ENCODE peak calls at places on chromosomes 13 and 19, in six cellular contexts. P is PC-9, W is breast epithelium, Z is left lung, J is HL-60, G is A549. F is an unnamed sample.

GRCh38 chr13:113551081-113552000 is 33.2 kb upstream of the TFDP1 start:
- DNase-seq in P (peak), W (peak), Z (peak), J (no peak), G (no peak), F (peak)

GRCh38 chr19:50664204-50664603 is 15.0 kb downstream of the C19orf81 start:
- DNase-seq in P (no peak), W (no peak), Z (no peak), J (no peak), G (no peak), F (no peak)

GRCh38 chr19:6246174-6247006 is 33.4 kb downstream of the MLLT1 start:
- DNase-seq in P (no peak), W (no peak), Z (no peak), J (no peak), G (no peak), F (no peak)

GRCh38 chr13:36706755-36707154 is 32.9 kb downstream of the SERTM1 start:
- DNase-seq in P (no peak), W (no peak), Z (no peak), J (no peak), G (no peak), F (no peak)

GRCh38 chr19:53538378-53539109 is 599 bp downstream of the ZNF331 start:
- DNase-seq in P (no peak), W (no peak), Z (no peak), J (no peak), G (no peak), F (no peak)

GRCh38 chr13:30826911-30827577 is 79.0 kb upstream of the MEDAG start:
- DNase-seq in P (no peak), W (no peak), Z (no peak), J (no peak), G (no peak), F (no peak)

GRCh38 chr19:40721140-40721486 is 4.2 kb downstream of the ITPKC start:
- DNase-seq in P (no peak), W (no peak), Z (no peak), J (no peak), G (no peak), F (no peak)

GRCh38 chr13:65593298-65593874 is 1636.8 kb downstream of the PCDH9 start:
- DNase-seq in P (no peak), W (no peak), Z (no peak), J (no peak), G (no peak), F (no peak)

GRCh38 chr19:35357867-35358573 is at the start of gene FFAR3:
- DNase-seq in P (no peak), W (peak), Z (peak), J (peak), G (no peak), F (no peak)

DNA sequence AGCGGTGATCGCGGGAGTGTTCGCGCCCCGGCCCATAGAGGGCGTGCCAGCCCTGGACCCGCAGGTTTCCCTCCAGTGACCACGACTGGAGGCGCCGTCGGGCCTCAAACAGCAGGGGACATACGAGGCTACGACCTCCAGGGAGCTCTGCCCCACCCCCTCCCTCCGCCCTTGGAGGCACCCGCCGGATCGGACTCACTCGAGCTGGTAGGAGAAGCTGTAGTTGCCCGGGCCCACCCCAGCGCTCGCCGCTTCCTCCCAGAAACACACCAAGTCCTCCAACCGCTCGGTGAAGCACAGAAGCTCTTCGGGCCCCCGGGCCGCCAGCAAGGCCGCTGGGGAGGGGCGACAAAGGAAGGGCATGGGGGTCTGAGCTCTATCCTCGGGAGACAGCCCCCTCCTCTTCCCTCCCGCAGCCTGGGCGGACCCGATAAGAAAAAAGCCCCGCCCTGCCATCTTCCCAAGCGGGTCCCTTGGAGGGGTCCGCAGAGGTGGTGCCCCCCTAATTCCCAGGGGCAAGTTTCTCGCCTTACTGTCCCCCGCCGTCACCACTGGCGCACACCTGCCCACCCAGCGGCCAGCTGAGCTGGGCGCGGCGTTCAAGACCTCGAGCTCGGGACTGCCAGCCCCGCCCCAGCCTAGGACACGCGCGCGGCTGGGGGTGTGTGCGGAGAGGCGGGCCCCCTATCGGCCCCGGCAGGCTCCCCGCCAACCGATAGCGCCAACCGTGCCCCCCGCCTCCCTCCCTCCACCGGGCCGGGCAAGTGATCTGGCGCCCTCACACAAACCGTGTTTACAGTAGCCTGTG is 1.0 kb downstream of the EPOR start:
- DNase-seq in P (no peak), W (no peak), Z (peak), J (peak), G (peak), F (no peak)
- H3K4me3 ChIP-seq in P (peak), W (peak), Z (peak), J (peak), G (peak), F (peak)

GRCh38 chr19:11296264-11296663 is 304 bp downstream of the TSPAN16 start:
- DNase-seq in P (no peak), W (no peak), Z (no peak), J (peak), G (no peak), F (peak)

GRCh38 chr19:11293468-11294389 is 2.2 kb upstream of the TSPAN16 start:
- DNase-seq in P (peak), W (peak), Z (peak), J (peak), G (peak), F (peak)

GRCh38 chr19:11295180-11295579 is 780 bp upstream of the TSPAN16 start:
- DNase-seq in P (no peak), W (no peak), Z (no peak), J (no peak), G (no peak), F (no peak)

GRCh38 chr19:11291991-11292390 is 4.0 kb upstream of the TSPAN16 start:
- DNase-seq in P (no peak), W (no peak), Z (no peak), J (no peak), G (no peak), F (no peak)

DNA sequence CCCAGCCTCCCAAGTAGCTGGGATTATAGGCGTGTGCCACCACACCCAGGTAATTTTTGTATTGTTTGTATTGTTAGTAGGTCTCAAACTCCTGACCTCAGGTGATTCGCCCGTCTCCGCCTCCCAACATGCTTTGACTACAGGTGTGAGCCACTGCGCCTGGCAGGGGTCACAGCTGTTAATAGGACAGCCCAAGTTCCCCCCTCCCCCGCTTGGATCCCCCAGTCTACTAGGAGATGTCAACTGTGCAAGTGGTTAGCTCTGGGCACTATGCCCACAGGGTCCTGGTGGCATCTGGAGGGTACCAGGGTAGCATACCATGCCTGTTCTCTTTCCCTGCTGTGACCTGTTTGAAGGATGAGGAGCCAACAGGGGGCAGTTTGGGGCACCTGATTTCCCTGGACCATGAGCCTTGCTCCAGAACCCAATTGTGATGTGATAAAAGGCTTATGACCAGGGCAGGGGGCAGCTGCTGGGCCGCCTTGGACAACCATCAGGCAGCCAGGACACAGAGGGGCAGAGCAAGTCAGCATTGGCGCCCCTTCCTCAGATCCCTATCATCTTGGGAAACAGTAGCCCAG is at the start of gene TSPAN16:
- DNase-seq in P (no peak), W (no peak), Z (no peak), J (no peak), G (no peak), F (no peak)
- TF ChIP-seq CTCF in P (no peak), W (no peak), Z (no peak), J (no peak), G (no peak), F (no peak)

DNA sequence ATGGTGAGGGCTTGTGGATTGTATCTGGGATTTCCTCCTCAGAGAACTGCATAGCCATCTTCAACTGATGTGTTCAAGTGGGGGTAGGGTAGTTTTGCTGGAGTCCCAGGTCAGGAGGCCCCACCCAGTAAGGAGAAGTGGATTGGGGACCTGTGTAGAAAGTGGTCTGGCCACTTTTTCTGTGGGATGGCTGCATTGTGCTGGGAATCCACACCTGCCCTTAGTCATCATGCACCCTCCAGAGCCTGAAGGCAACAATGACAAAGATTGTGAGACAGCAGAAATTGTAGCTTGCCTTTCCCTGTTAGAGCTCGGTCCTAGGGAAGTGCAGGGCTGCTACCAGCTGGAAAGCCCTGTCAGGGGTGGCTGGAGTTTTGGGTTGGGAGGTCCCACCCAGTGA is 255.4 kb downstream of the NDFIP2 start:
- DNase-seq in P (peak), W (no peak), Z (no peak), J (no peak), G (no peak), F (no peak)
- H3K27ac ChIP-seq in P (peak), W (no peak), Z (no peak), J (no peak), G (no peak), F (no peak)

GRCh38 chr19:49555600-49556411 is 24.6 kb downstream of the NOSIP start:
- DNase-seq in P (no peak), W (no peak), Z (peak), J (peak), G (peak), F (no peak)
- H3K4me3 ChIP-seq in P (no peak), W (no peak), Z (no peak), J (no peak), G (no peak), F (no peak)

GRCh38 chr13:99724633-99725517 is 223.6 kb downstream of the TM9SF2 start:
- DNase-seq in P (no peak), W (no peak), Z (no peak), J (no peak), G (no peak), F (no peak)
- TF ChIP-seq CTCF in P (no peak), W (no peak), Z (no peak), J (no peak), G (no peak), F (no peak)

GRCh38 chr19:49564616-49565045 is 15.7 kb downstream of the NOSIP start:
- DNase-seq in P (peak), W (no peak), Z (no peak), J (no peak), G (no peak), F (no peak)
- H3K27ac ChIP-seq in P (no peak), W (no peak), Z (no peak), J (no peak), G (no peak), F (no peak)

F was measured in dorsolateral prefrontal cortex.